ENCODE peak calls at places on chromosomes 5 and 9, in five cellular contexts. P is GM12878, A is SK-N-SH, V is HCT116, Y is K562. B is an unnamed sample.

GRCh38 chr9:114184071-114184470 is 28.7 kb downstream of the COL27A1 start:
- DNase-seq in P (no peak), A (no peak), V (no peak), Y (peak; percentile 36), B (no peak)

GRCh38 chr9:104232781-104233341 is 138.8 kb downstream of the SMC2 start:
- DNase-seq in P (no peak), A (no peak), V (no peak), Y (no peak), B (no peak)

GRCh38 chr9:37953204-37953774 is 49.4 kb upstream of the SLC25A51 start:
- DNase-seq in P (no peak), A (no peak), V (no peak), Y (no peak), B (no peak)

GRCh38 chr5:81850932-81851331 is 100.0 kb upstream of the SSBP2 start:
- DNase-seq in P (no peak), A (no peak), V (no peak), Y (no peak), B (no peak)

GRCh38 chr9:137678202-137678601 is 59.4 kb downstream of the EHMT1 start:
- DNase-seq in P (no peak), A (no peak), V (no peak), Y (no peak), B (no peak)

GRCh38 chr5:115439042-115439441 is 105.5 kb downstream of the FEM1C start:
- DNase-seq in P (no peak), A (no peak), V (no peak), Y (no peak), B (no peak)

GRCh38 chr9:114096866-114097612 is 2.1 kb downstream of the KIF12 start:
- DNase-seq in P (no peak), A (no peak), V (no peak), Y (no peak), B (no peak)

GRCh38 chr5:68683632-68684035 is 410.2 kb upstream of the SLC30A5 start:
- DNase-seq in P (no peak), A (no peak), V (peak; percentile 80), Y (peak; percentile 22), B (no peak)

GRCh38 chr5:108884736-108885135 is 137.0 kb downstream of the FER start:
- DNase-seq in P (no peak), A (no peak), V (no peak), Y (no peak), B (no peak)

GRCh38 chr5:160846642-160847041 is 5.4 kb downstream of the ATP10B start:
- DNase-seq in P (no peak), A (no peak), V (no peak), Y (no peak), B (no peak)

GRCh38 chr9:89022071-89022721 is 30.9 kb downstream of the S1PR3 start:
- DNase-seq in P (no peak), A (no peak), V (no peak), Y (no peak), B (no peak)

GRCh38 chr5:108639356-108639755 is 108.3 kb upstream of the FER start:
- DNase-seq in P (no peak), A (no peak), V (no peak), Y (no peak), B (no peak)

GRCh38 chr5:155926011-155926410 is 401.0 kb upstream of the SGCD start:
- DNase-seq in P (no peak), A (no peak), V (no peak), Y (no peak), B (no peak)

GRCh38 chr9:76516350-76516749 is 57.4 kb downstream of the GCNT1 start:
- DNase-seq in P (no peak), A (no peak), V (no peak), Y (peak; percentile 3), B (no peak)

GRCh38 chr5:161676109-161676508 is 9.4 kb upstream of the GABRA6 start:
- DNase-seq in P (peak; percentile 1), A (peak; percentile 2), V (no peak), Y (no peak), B (no peak)

GRCh38 chr5:97181856-97182545 is 1.0 kb downstream of the RIOK2 start:
- DNase-seq in P (no peak), A (no peak), V (no peak), Y (peak; percentile 10), B (no peak)

GRCh38 chr9:84357235-84357634 is 16.7 kb upstream of the SLC28A3 start:
- DNase-seq in P (no peak), A (no peak), V (no peak), Y (no peak), B (no peak)

GRCh38 chr9:68643901-68644809 is 60.9 kb upstream of the PIP5K1B start:
- DNase-seq in P (peak; percentile 63), A (no peak), V (no peak), Y (peak; percentile 76), B (no peak)

GRCh38 chr5:171627936-171628335 is 157.7 kb upstream of the SMIM23 start:
- DNase-seq in P (no peak), A (no peak), V (no peak), Y (no peak), B (no peak)

GRCh38 chr5:171628344-171628743 is 157.3 kb upstream of the SMIM23 start:
- DNase-seq in P (no peak), A (no peak), V (no peak), Y (no peak), B (no peak)

GRCh38 chr5:171629221-171630005 is 156.2 kb upstream of the SMIM23 start:
- DNase-seq in P (no peak), A (no peak), V (peak; percentile 6), Y (no peak), B (no peak)

GRCh38 chr5:171630670-171631065 is 154.9 kb upstream of the SMIM23 start:
- DNase-seq in P (no peak), A (no peak), V (no peak), Y (no peak), B (no peak)

DNA sequence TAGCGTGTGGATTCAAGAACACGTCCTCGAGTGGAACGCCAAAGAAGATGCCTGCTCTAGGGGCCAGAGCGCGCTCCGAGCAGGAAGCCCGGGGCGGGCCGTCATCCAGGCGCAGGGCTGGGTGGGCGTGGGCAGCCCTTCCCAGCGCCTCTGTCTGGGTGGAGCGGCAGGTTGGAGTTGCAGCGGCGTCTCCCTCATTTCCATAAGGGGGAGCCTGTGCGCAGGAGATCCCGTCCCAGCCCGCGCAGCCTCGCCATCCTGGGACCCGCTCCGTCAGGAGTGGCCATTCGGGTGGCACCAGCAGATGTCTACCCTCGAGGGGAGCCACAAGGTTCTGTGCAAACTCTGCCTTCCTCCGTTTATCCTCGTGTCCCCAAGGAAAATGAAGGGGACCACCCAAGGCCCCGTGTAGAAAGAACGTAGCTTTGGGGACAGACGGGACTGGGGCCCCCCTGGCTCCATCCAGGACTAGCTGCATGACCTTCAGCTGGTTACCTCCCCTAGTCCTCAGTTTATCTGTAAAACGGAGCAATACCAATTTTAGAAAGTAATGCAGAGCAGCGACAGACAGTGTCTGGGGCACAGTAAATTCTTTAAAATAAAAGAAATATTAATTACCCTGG is 155.5 kb upstream of the SMIM23 start:
- DNase-seq in P (no peak), A (peak; percentile 91), V (peak; percentile 41), Y (peak; percentile 58), B (no peak)
- TF ChIP-seq JUND in P (no peak), A (no peak), V (no peak), Y (no peak), B (no peak)

DNA sequence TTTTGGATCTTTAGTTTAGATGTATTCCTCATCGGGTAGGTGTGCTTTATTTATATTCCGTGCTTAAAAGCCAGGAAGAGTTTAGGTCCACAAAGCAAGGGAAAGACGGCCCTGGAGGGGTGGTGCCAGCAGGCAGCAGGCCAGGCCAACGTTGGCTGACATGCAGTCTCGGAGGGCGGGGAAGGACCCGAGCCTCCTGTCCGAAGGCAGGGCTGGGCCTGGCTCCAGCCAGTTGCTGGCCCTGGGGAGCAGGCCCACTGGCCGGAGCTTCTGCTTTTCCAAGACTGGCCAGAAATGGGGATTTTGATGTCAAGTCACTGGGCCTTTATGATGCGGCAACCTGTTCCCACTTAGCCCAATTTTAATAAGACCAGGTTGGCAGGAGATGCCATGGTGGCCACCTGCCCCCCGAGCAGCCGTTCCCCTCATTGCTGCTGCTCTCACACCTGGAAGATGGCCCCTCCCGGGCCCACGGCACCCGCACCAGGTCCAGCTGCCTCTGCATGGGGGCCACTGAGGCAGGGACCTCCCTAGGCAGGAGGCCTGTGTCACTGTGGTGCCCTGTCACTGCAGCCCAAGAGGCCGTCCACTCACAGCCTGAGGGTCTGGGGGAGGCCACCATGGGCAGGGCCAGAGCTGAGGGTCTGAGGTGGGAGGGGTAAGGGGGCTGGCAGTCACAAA is 23.2 kb downstream of the LPCAT1 start:
- DNase-seq in P (no peak), A (no peak), V (no peak), Y (no peak), B (no peak)
- TF ChIP-seq JUND in P (no peak), A (no peak), V (no peak), Y (no peak), B (no peak)

GRCh38 chr5:142324377-142324870 is 397 bp downstream of the SPRY4 start:
- DNase-seq in P (no peak), A (peak; percentile 60), V (no peak), Y (no peak), B (no peak)

GRCh38 chr5:142324871-142325676 is at the start of gene SPRY4:
- DNase-seq in P (peak; percentile 90), A (peak; percentile 95), V (peak; percentile 95), Y (peak; percentile 98), B (peak; percentile 94)

GRCh38 chr5:142322403-142322746 is 2.4 kb downstream of the SPRY4 start:
- DNase-seq in P (no peak), A (no peak), V (no peak), Y (no peak), B (no peak)

GRCh38 chr5:142322747-142323479 is 1.9 kb downstream of the SPRY4 start:
- DNase-seq in P (no peak), A (no peak), V (no peak), Y (peak; percentile 35), B (no peak)

DNA sequence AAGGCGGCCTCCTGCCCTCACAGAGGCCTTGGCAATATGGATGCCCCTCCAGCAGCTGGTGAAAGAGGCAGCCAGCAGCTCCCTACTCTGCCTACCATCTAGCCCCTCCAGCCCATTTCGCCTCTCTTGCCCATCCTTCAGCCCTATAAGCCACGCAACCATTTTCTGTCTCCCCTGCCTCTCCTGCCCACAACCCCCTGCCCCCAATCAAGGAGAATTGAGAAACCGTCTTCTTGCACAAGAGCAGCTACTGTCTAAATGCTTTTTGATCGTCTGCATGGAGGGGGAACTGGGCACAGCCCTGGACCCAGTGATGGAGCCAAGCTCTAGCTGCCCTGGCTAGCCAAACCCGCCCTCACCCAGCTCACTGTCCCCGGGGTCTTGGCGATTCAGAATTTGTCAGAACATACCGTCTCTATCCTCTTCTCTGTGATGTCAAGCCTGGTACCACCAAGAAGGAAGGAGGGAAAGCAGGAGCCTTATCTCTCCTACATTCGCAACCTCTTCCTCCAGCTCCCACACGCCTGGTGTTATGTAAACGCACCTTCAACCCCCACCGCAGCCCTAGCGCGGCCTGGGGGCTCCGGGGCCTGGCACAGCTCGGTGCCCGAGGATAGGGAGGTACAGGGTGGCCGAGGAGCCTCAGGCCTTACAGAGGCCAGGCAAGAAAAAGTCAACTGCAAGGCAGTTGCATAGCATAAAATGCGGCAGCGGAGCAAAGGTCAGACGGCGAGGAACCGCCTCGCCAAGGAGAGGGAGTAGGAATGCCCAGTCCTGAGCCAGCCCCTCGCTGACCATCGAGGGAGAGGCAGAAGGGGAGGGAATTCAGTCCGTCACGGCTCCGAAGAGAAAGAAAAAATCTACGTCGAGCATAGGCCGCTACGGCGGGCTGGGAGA is 1.1 kb downstream of the SPRY4 start:
- DNase-seq in P (no peak), A (peak; percentile 43), V (no peak), Y (peak; percentile 77), B (no peak)
- TF ChIP-seq JUND in P (no peak), A (no peak), V (no peak), Y (peak; percentile 24), B (no peak)

DNA sequence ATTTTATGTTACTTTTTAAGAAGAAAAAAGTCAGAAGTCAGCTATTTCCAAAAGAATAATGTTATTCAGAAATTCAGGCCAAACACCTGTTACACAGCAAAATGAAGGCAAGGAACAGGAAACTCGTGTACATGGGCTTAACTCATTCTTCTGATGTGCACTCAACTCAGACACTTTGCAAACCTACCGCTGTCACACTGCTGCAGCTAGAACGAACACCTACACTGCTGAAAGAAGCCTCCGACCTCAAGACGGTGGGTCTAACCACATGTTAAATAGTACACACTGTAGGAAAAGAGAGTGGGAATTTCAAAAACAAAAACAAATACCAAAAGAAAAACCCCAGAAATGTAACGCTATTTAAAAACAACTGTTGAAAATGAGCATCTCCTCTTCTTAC is 384.5 kb downstream of the IRX1 start:
- DNase-seq in P (no peak), A (no peak), V (no peak), Y (no peak), B (no peak)
- TF ChIP-seq JUND in P (no peak), A (no peak), V (no peak), Y (no peak), B (no peak)

B was measured in H1.